ENCODE peak calls at places on chromosomes 3 and 15, in seven cellular contexts. U, C, R, Y, X, F and Z are unnamed samples.

GRCh38 chr3:196298521-196298920 is 11.0 kb upstream of the PCYT1A start:
- DNase-seq in U (no peak), F (no peak), Y (no peak), R (no peak), X (no peak), C (no peak), Z (no peak)

GRCh38 chr3:264394-265156 is 68.0 kb downstream of the CHL1 start:
- DNase-seq in Y (peak), X (no peak), C (peak), R (no peak), F (no peak), U (no peak), Z (peak)

GRCh38 chr3:47098910-47099309 is 65.0 kb downstream of the SETD2 start:
- DNase-seq in F (no peak), U (no peak), Y (no peak), R (no peak), C (no peak), X (peak), Z (no peak)

GRCh38 chr15:82810863-82811421 is 1.5 kb downstream of the WHAMM start:
- DNase-seq in Y (peak), R (no peak), C (no peak), X (no peak), U (no peak), F (no peak), Z (no peak)

GRCh38 chr3:58526124-58526957 is 10.6 kb downstream of the ACOX2 start:
- DNase-seq in F (no peak), X (no peak), Y (peak), C (peak), U (no peak), R (no peak), Z (peak)

GRCh38 chr3:40911928-40912327 is 287.4 kb upstream of the CTNNB1 start:
- DNase-seq in X (no peak), C (no peak), Y (no peak), F (no peak), R (no peak), U (no peak), Z (no peak)

GRCh38 chr3:16789344-16790100 is 95.2 kb upstream of the PLCL2 start:
- DNase-seq in R (no peak), C (no peak), U (no peak), Y (peak), F (peak), X (no peak), Z (no peak)

GRCh38 chr15:98561169-98561941 is 87.0 kb upstream of the IGF1R start:
- DNase-seq in F (no peak), R (no peak), Y (no peak), C (no peak), U (no peak), X (no peak), Z (no peak)

GRCh38 chr3:40623567-40623966 is 98.8 kb downstream of the ZNF621 start:
- DNase-seq in U (no peak), C (peak), Y (peak), X (no peak), R (no peak), F (no peak), Z (peak)

GRCh38 chr3:148697311-148698189 is at the start of gene AGTR1:
- DNase-seq in C (peak), U (peak), R (peak), X (peak), F (peak), Y (no peak), Z (peak)

GRCh38 chr15:65038838-65039237 is 6.3 kb upstream of the SLC51B start:
- DNase-seq in F (no peak), R (no peak), X (no peak), U (no peak), Y (no peak), C (no peak), Z (no peak)

GRCh38 chr3:12977117-12977808 is 96.0 kb downstream of the IQSEC1 start:
- DNase-seq in C (no peak), F (no peak), R (no peak), Y (no peak), X (no peak), U (no peak), Z (no peak)

GRCh38 chr15:74196175-74196574 is 6.4 kb downstream of the STRA6 start:
- DNase-seq in F (no peak), Y (no peak), X (no peak), U (peak), R (peak), C (peak), Z (peak)

GRCh38 chr3:83971693-83972092 is 987.1 kb upstream of the CADM2 start:
- DNase-seq in U (no peak), X (no peak), R (no peak), F (no peak), C (no peak), Y (no peak), Z (no peak)

GRCh38 chr15:76994496-76994895 is 430 bp upstream of the PSTPIP1 start:
- DNase-seq in F (no peak), Y (no peak), C (no peak), X (no peak), U (no peak), R (no peak), Z (no peak)

GRCh38 chr15:33424025-33424424 is 113.3 kb downstream of the RYR3 start:
- DNase-seq in R (no peak), C (no peak), Y (no peak), F (no peak), U (no peak), X (no peak), Z (no peak)

GRCh38 chr3:128665362-128666021 is 14.9 kb upstream of the RPN1 start:
- DNase-seq in Y (peak), C (no peak), R (no peak), F (no peak), X (peak), U (no peak), Z (no peak)

GRCh38 chr3:4835616-4836043 is 143.6 kb upstream of the BHLHE40 start:
- DNase-seq in U (no peak), C (no peak), F (no peak), X (no peak), R (no peak), Y (peak), Z (no peak)

GRCh38 chr15:30953731-30954378 is 37.6 kb downstream of the MTMR10 start:
- DNase-seq in Y (peak), F (no peak), X (no peak), R (no peak), U (no peak), C (peak), Z (peak)

GRCh38 chr3:105594219-105594618 is 227.5 kb downstream of the ALCAM start:
- DNase-seq in C (no peak), R (no peak), X (no peak), U (no peak), F (no peak), Y (no peak), Z (peak)

GRCh38 chr3:148079370-148079769 is 618.3 kb upstream of the AGTR1 start:
- DNase-seq in Y (no peak), R (no peak), F (peak), C (peak), U (no peak), X (peak), Z (no peak)

GRCh38 chr15:74470631-74471396 is 9.9 kb upstream of the UBL7 start:
- DNase-seq in X (no peak), R (no peak), U (no peak), C (no peak), Y (no peak), F (no peak), Z (no peak)

GRCh38 chr3:123141276-123141675 is 60.5 kb upstream of the SEC22A start:
- DNase-seq in U (no peak), R (no peak), F (no peak), X (no peak), Y (no peak), C (no peak), Z (no peak)

GRCh38 chr3:123137001-123137400 is 64.7 kb upstream of the SEC22A start:
- DNase-seq in Y (no peak), U (no peak), X (peak), F (peak), R (no peak), C (no peak), Z (no peak)

GRCh38 chr3:123138819-123139517 is 62.8 kb upstream of the SEC22A start:
- DNase-seq in F (no peak), U (no peak), X (peak), R (no peak), Y (no peak), C (no peak), Z (peak)

GRCh38 chr3:123143669-123144411 is 57.9 kb upstream of the SEC22A start:
- DNase-seq in X (no peak), C (peak), Y (no peak), R (no peak), F (peak), U (no peak), Z (peak)

GRCh38 chr3:123140591-123140990 is 61.2 kb upstream of the SEC22A start:
- DNase-seq in U (no peak), R (no peak), X (no peak), F (no peak), Y (no peak), C (no peak), Z (no peak)
- H3K4me3 ChIP-seq in U (no peak), R (no peak), X (no peak), F (no peak), Y (no peak), C (no peak), Z (no peak)

DNA sequence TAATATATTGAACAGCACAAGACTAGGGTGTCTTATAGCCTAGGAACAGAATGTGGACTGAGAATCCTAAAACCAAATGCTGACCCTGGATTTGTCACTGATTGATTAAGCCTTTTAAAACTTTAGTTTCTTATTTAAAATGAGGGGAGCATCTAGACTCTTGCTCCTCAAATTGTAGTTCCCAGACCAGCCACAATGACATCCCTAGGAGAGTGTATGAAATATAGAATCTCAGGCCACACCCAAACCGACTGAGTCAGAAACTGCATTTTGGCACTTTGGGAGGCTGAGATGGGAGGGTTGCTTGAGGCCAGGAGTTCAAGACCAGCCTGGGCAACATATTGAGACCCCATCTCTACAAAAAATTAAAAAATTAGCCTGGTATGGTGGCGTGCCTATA is 287.8 kb upstream of the UMPS start:
- DNase-seq in C (no peak), F (no peak), Y (no peak), U (no peak), R (no peak), X (no peak), Z (peak)
- TF ChIP-seq CTCF in C (no peak), F (no peak), Y (no peak), U (no peak), R (no peak), X (no peak), Z (no peak)

GRCh38 chr3:142890592-142890991 is 1.7 kb upstream of the PCOLCE2 start:
- DNase-seq in X (no peak), C (no peak), R (no peak), U (no peak), Y (no peak), F (no peak), Z (no peak)

GRCh38 chr3:142888484-142889262 is at the start of gene PCOLCE2:
- DNase-seq in U (peak), R (peak), C (peak), F (peak), X (peak), Y (peak), Z (peak)

GRCh38 chr3:142886938-142887337 is 1.9 kb downstream of the PCOLCE2 start:
- DNase-seq in X (no peak), Y (peak), C (peak), R (no peak), U (no peak), F (no peak), Z (peak)

GRCh38 chr3:142888099-142888483 is 792 bp downstream of the PCOLCE2 start:
- DNase-seq in X (peak), C (peak), R (peak), F (no peak), Y (peak), U (peak), Z (peak)

GRCh38 chr3:142889263-142890014 is 556 bp upstream of the PCOLCE2 start:
- DNase-seq in C (no peak), U (no peak), X (no peak), Y (no peak), R (no peak), F (no peak), Z (no peak)
- H3K4me3 ChIP-seq in C (peak), U (peak), X (peak), Y (peak), R (peak), F (peak), Z (peak)

GRCh38 chr15:43469867-43470266 is 23.1 kb downstream of the TP53BP1 start:
- DNase-seq in C (peak), X (no peak), F (no peak), Y (peak), R (no peak), U (no peak), Z (peak)
- TF ChIP-seq CTCF in C (no peak), X (no peak), F (no peak), Y (no peak), R (no peak), U (no peak), Z (no peak)

DNA sequence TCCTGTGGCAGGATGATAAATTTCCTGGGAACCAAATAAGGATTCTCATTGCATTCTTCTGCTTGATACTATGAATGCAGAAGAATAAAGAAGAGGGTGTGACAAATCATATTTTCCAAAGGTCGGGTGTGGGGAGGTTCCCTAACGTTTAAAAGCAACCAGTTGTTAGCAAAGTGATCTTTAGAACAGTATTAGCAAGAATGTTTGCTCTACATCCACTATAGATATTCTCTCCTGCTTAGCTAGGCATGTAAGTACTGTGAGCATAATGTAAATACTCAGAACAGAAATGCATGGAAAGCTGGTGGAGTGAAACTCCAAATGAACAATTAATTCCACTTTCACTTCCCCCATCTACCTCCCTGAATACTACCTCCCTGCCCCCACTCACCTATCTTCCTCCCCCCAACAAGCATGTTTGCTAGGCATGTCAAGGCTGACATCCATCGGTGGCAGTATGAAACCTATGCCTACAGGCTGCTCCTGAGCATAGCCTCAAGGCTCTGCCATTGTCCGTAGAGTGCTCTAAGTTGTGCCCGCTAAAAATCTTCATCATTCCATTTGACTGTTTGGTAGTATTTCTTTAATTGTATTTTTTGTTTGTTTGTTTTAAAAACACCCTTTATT is 329.7 kb downstream of the TIGIT start:
- DNase-seq in U (no peak), X (no peak), C (no peak), F (no peak), Y (no peak), R (no peak), Z (no peak)
- H3K4me3 ChIP-seq in U (peak), X (peak), C (peak), F (no peak), Y (no peak), R (peak), Z (peak)

DNA sequence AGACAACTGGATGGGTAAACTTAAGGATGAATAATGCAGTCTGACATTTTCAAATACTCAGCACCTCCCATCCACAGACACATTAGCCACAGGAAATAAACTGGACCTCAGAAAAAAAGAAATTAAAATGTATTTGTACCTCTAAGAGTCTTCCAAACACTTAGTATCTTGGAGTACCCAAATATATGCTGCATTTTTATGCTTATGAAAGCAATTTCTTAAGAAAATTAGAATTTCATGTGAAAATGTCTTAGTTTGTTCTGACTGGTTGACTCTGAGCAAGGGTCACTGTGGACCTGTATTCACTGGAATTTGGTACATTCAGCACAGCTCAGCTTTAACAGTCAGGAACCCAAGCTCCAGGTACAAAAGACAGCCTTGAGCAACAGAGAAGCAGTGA is 216.2 kb upstream of the UBE2E2 start:
- DNase-seq in C (no peak), F (no peak), Y (no peak), X (no peak), U (no peak), R (no peak), Z (no peak)
- TF ChIP-seq CTCF in C (no peak), F (no peak), Y (no peak), X (no peak), U (no peak), R (no peak), Z (no peak)

GRCh38 chr3:194224937-194225422 is 89.0 kb downstream of the HES1 start:
- DNase-seq in X (peak), U (no peak), F (peak), Y (peak), R (no peak), C (no peak), Z (no peak)
- H3K4me3 ChIP-seq in X (no peak), U (no peak), F (no peak), Y (no peak), R (no peak), C (no peak), Z (no peak)

GRCh38 chr15:88571153-88572029 is 24.9 kb upstream of the DET1 start:
- DNase-seq in F (no peak), R (peak), X (peak), C (no peak), U (no peak), Y (no peak), Z (no peak)

GRCh38 chr15:88572030-88572333 is 25.5 kb upstream of the DET1 start:
- DNase-seq in C (no peak), U (no peak), Y (no peak), F (no peak), R (no peak), X (peak), Z (no peak)

GRCh38 chr15:88563638-88564037 is 17.2 kb upstream of the DET1 start:
- DNase-seq in F (no peak), U (no peak), Y (no peak), C (no peak), R (no peak), X (no peak), Z (no peak)

GRCh38 chr15:88564741-88565140 is 18.3 kb upstream of the DET1 start:
- DNase-seq in X (no peak), U (no peak), R (no peak), C (no peak), F (no peak), Y (no peak), Z (no peak)

DNA sequence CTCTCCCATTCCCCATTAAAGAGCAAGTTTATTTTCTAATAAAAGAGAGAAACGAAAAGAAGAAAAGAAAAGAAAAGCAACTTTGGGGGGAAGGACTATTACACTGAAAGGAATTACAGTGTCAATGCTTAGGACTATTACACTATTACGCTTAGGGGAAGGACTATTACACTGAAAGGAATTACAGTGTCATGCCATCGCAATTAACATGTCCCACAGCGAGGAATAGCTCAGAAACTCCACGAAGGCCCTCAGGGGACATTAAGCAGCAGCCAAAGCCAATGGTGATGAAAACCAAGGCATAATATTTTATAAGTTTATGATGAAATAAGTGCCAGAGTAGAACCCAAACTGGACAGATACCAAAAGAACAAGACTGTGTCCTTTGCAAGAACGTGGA is 22.1 kb upstream of the DET1 start:
- DNase-seq in X (no peak), U (no peak), C (no peak), Y (no peak), F (no peak), R (no peak), Z (peak)
- TF ChIP-seq CTCF in X (no peak), U (no peak), C (no peak), Y (no peak), F (no peak), R (no peak), Z (no peak)

DNA sequence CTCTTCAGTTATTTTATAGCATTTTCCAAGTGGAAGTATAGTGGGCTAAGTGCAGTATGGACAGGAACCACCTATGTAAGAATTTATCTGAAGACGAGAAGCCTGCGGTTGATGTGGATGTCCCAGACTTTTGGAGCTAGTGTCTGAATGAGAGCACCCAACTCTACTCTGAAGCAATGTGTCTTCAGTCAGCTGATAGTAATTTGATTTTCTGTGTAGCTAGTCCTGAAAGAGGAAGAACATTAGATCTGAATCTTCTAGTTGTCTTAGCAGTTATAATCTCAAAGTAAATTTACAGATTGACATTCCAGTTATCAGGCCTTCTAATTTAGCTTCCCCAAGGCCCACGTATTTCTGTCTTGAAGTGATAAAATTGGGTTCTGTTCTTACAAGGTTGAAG is 1.4 kb downstream of the TCAIM start:
- DNase-seq in Y (peak), X (no peak), U (no peak), R (no peak), C (no peak), F (no peak), Z (no peak)
- H3K4me3 ChIP-seq in Y (peak), X (peak), U (peak), R (peak), C (no peak), F (peak), Z (no peak)

GRCh38 chr3:132549890-132550578 is 47.0 kb upstream of the ACKR4 start:
- DNase-seq in R (no peak), F (no peak), C (peak), U (no peak), Y (peak), X (no peak), Z (peak)

GRCh38 chr3:132550579-132551305 is 46.3 kb upstream of the ACKR4 start:
- DNase-seq in F (no peak), U (no peak), R (no peak), Y (peak), C (peak), X (no peak), Z (peak)

GRCh38 chr3:132545471-132545870 is 51.6 kb upstream of the ACKR4 start:
- DNase-seq in X (no peak), C (no peak), F (no peak), R (no peak), U (no peak), Y (peak), Z (peak)

GRCh38 chr3:132553811-132554210 is 43.3 kb upstream of the ACKR4 start:
- DNase-seq in Y (no peak), F (no peak), X (no peak), U (no peak), R (peak), C (no peak), Z (no peak)

GRCh38 chr3:132549169-132549568 is 47.9 kb upstream of the ACKR4 start:
- DNase-seq in F (no peak), U (no peak), Y (no peak), X (no peak), C (no peak), R (no peak), Z (no peak)
- TF ChIP-seq CTCF in F (no peak), U (no peak), Y (no peak), X (no peak), C (no peak), R (no peak), Z (no peak)